ENCODE peak calls at places on chromosomes 7 and 10, in five cellular contexts. One of them, this sample, is unnamed.

GRCh38 chr10:111298031-111298430 is 221.2 kb downstream of the ADRA2A start:
- DNase-seq in anterior cingulate cortex: no peak
- DNase-seq in ACHN: no peak
- DNase-seq in activated T-helper 1 cell treated with anti-CD3 and anti-CD28 coated beads, Interleukin-12 subunit alpha, Interleukin-12 subunit beta, Interleukin-2, Interleukin-4 antibody, amounts not matched to agents 30 ng/mL and 10 ng/mL and 1 ng/mL, durations not matched to agents 14 hours and 24 hours and 36 hours: no peak
- DNase-seq in stimulated activated CD4-positive, alpha-beta T cell treated with anti-CD3 and anti-CD28 coated beads, Interleukin-12 subunit alpha, Interleukin-12 subunit beta, amount 100 ng/mL, for 4 hours: no peak
- DNase-seq in this sample: no peak

GRCh38 chr7:15764986-15765385 is 78.5 kb upstream of the MEOX2 start:
- DNase-seq in anterior cingulate cortex: no peak
- DNase-seq in ACHN: peak
- DNase-seq in activated T-helper 1 cell treated with anti-CD3 and anti-CD28 coated beads, Interleukin-12 subunit alpha, Interleukin-12 subunit beta, Interleukin-2, Interleukin-4 antibody, amounts not matched to agents 30 ng/mL and 10 ng/mL and 1 ng/mL, durations not matched to agents 14 hours and 24 hours and 36 hours: no peak
- DNase-seq in stimulated activated CD4-positive, alpha-beta T cell treated with anti-CD3 and anti-CD28 coated beads, Interleukin-12 subunit alpha, Interleukin-12 subunit beta, amount 100 ng/mL, for 4 hours: no peak
- DNase-seq in this sample: no peak

GRCh38 chr10:75187961-75188426 is 22.6 kb upstream of the VDAC2 start:
- DNase-seq in anterior cingulate cortex: no peak
- DNase-seq in ACHN: peak
- DNase-seq in activated T-helper 1 cell treated with anti-CD3 and anti-CD28 coated beads, Interleukin-12 subunit alpha, Interleukin-12 subunit beta, Interleukin-2, Interleukin-4 antibody, amounts not matched to agents 30 ng/mL and 10 ng/mL and 1 ng/mL, durations not matched to agents 14 hours and 24 hours and 36 hours: peak
- DNase-seq in stimulated activated CD4-positive, alpha-beta T cell treated with anti-CD3 and anti-CD28 coated beads, Interleukin-12 subunit alpha, Interleukin-12 subunit beta, amount 100 ng/mL, for 4 hours: peak
- DNase-seq in this sample: peak

GRCh38 chr7:102433319-102434038 is at the start of gene ORAI2:
- DNase-seq in anterior cingulate cortex: peak
- DNase-seq in ACHN: peak
- DNase-seq in activated T-helper 1 cell treated with anti-CD3 and anti-CD28 coated beads, Interleukin-12 subunit alpha, Interleukin-12 subunit beta, Interleukin-2, Interleukin-4 antibody, amounts not matched to agents 30 ng/mL and 10 ng/mL and 1 ng/mL, durations not matched to agents 14 hours and 24 hours and 36 hours: peak
- DNase-seq in stimulated activated CD4-positive, alpha-beta T cell treated with anti-CD3 and anti-CD28 coated beads, Interleukin-12 subunit alpha, Interleukin-12 subunit beta, amount 100 ng/mL, for 4 hours: peak
- DNase-seq in this sample: peak

GRCh38 chr10:28991738-28992270 is 297.1 kb upstream of the LYZL1 start:
- DNase-seq in anterior cingulate cortex: no peak
- DNase-seq in ACHN: peak
- DNase-seq in activated T-helper 1 cell treated with anti-CD3 and anti-CD28 coated beads, Interleukin-12 subunit alpha, Interleukin-12 subunit beta, Interleukin-2, Interleukin-4 antibody, amounts not matched to agents 30 ng/mL and 10 ng/mL and 1 ng/mL, durations not matched to agents 14 hours and 24 hours and 36 hours: no peak
- DNase-seq in stimulated activated CD4-positive, alpha-beta T cell treated with anti-CD3 and anti-CD28 coated beads, Interleukin-12 subunit alpha, Interleukin-12 subunit beta, amount 100 ng/mL, for 4 hours: peak
- DNase-seq in this sample: peak

GRCh38 chr7:41247128-41247865 is 455.6 kb downstream of the INHBA start:
- DNase-seq in anterior cingulate cortex: no peak
- DNase-seq in ACHN: no peak
- DNase-seq in activated T-helper 1 cell treated with anti-CD3 and anti-CD28 coated beads, Interleukin-12 subunit alpha, Interleukin-12 subunit beta, Interleukin-2, Interleukin-4 antibody, amounts not matched to agents 30 ng/mL and 10 ng/mL and 1 ng/mL, durations not matched to agents 14 hours and 24 hours and 36 hours: no peak
- DNase-seq in stimulated activated CD4-positive, alpha-beta T cell treated with anti-CD3 and anti-CD28 coated beads, Interleukin-12 subunit alpha, Interleukin-12 subunit beta, amount 100 ng/mL, for 4 hours: no peak
- DNase-seq in this sample: no peak

GRCh38 chr10:104641150-104642000 is at the start of gene SORCS3:
- DNase-seq in anterior cingulate cortex: no peak
- DNase-seq in ACHN: peak
- DNase-seq in activated T-helper 1 cell treated with anti-CD3 and anti-CD28 coated beads, Interleukin-12 subunit alpha, Interleukin-12 subunit beta, Interleukin-2, Interleukin-4 antibody, amounts not matched to agents 30 ng/mL and 10 ng/mL and 1 ng/mL, durations not matched to agents 14 hours and 24 hours and 36 hours: no peak
- DNase-seq in stimulated activated CD4-positive, alpha-beta T cell treated with anti-CD3 and anti-CD28 coated beads, Interleukin-12 subunit alpha, Interleukin-12 subunit beta, amount 100 ng/mL, for 4 hours: no peak
- DNase-seq in this sample: no peak

GRCh38 chr7:88789480-88790064 is 6.0 kb downstream of the TEX47 start:
- DNase-seq in anterior cingulate cortex: no peak
- DNase-seq in ACHN: peak
- DNase-seq in activated T-helper 1 cell treated with anti-CD3 and anti-CD28 coated beads, Interleukin-12 subunit alpha, Interleukin-12 subunit beta, Interleukin-2, Interleukin-4 antibody, amounts not matched to agents 30 ng/mL and 10 ng/mL and 1 ng/mL, durations not matched to agents 14 hours and 24 hours and 36 hours: no peak
- DNase-seq in stimulated activated CD4-positive, alpha-beta T cell treated with anti-CD3 and anti-CD28 coated beads, Interleukin-12 subunit alpha, Interleukin-12 subunit beta, amount 100 ng/mL, for 4 hours: no peak
- DNase-seq in this sample: no peak

GRCh38 chr7:13986208-13986607 is 3.3 kb downstream of the ETV1 start:
- DNase-seq in anterior cingulate cortex: no peak
- DNase-seq in ACHN: no peak
- DNase-seq in activated T-helper 1 cell treated with anti-CD3 and anti-CD28 coated beads, Interleukin-12 subunit alpha, Interleukin-12 subunit beta, Interleukin-2, Interleukin-4 antibody, amounts not matched to agents 30 ng/mL and 10 ng/mL and 1 ng/mL, durations not matched to agents 14 hours and 24 hours and 36 hours: no peak
- DNase-seq in stimulated activated CD4-positive, alpha-beta T cell treated with anti-CD3 and anti-CD28 coated beads, Interleukin-12 subunit alpha, Interleukin-12 subunit beta, amount 100 ng/mL, for 4 hours: no peak
- DNase-seq in this sample: peak

GRCh38 chr10:103512591-103513382 is 19.3 kb downstream of the NEURL1 start:
- DNase-seq in anterior cingulate cortex: no peak
- DNase-seq in ACHN: no peak
- DNase-seq in activated T-helper 1 cell treated with anti-CD3 and anti-CD28 coated beads, Interleukin-12 subunit alpha, Interleukin-12 subunit beta, Interleukin-2, Interleukin-4 antibody, amounts not matched to agents 30 ng/mL and 10 ng/mL and 1 ng/mL, durations not matched to agents 14 hours and 24 hours and 36 hours: no peak
- DNase-seq in stimulated activated CD4-positive, alpha-beta T cell treated with anti-CD3 and anti-CD28 coated beads, Interleukin-12 subunit alpha, Interleukin-12 subunit beta, amount 100 ng/mL, for 4 hours: no peak
- DNase-seq in this sample: no peak

GRCh38 chr7:91198371-91198770 is 65.9 kb upstream of the FZD1 start:
- DNase-seq in anterior cingulate cortex: no peak
- DNase-seq in ACHN: no peak
- DNase-seq in activated T-helper 1 cell treated with anti-CD3 and anti-CD28 coated beads, Interleukin-12 subunit alpha, Interleukin-12 subunit beta, Interleukin-2, Interleukin-4 antibody, amounts not matched to agents 30 ng/mL and 10 ng/mL and 1 ng/mL, durations not matched to agents 14 hours and 24 hours and 36 hours: no peak
- DNase-seq in stimulated activated CD4-positive, alpha-beta T cell treated with anti-CD3 and anti-CD28 coated beads, Interleukin-12 subunit alpha, Interleukin-12 subunit beta, amount 100 ng/mL, for 4 hours: no peak
- DNase-seq in this sample: no peak

GRCh38 chr10:91034494-91035157 is 113.7 kb upstream of the ANKRD1 start:
- DNase-seq in anterior cingulate cortex: peak
- DNase-seq in ACHN: no peak
- DNase-seq in activated T-helper 1 cell treated with anti-CD3 and anti-CD28 coated beads, Interleukin-12 subunit alpha, Interleukin-12 subunit beta, Interleukin-2, Interleukin-4 antibody, amounts not matched to agents 30 ng/mL and 10 ng/mL and 1 ng/mL, durations not matched to agents 14 hours and 24 hours and 36 hours: no peak
- DNase-seq in stimulated activated CD4-positive, alpha-beta T cell treated with anti-CD3 and anti-CD28 coated beads, Interleukin-12 subunit alpha, Interleukin-12 subunit beta, amount 100 ng/mL, for 4 hours: no peak
- DNase-seq in this sample: no peak